ENCODE peak calls at places on chromosomes 7 and 10, in eight cellular contexts. N, O, L, Z, T, S, A and C are unnamed samples.

GRCh38 chr7:76047305-76047810 is 442 bp downstream of the STYXL1 start:
- DNase-seq in N (no peak), O (no peak), L (peak; percentile 42), Z (peak; percentile 31), T (no peak), S (peak; percentile 33), A (no peak), C (no peak)

GRCh38 chr7:127908430-127909258 is 122.6 kb downstream of the LRRC4 start:
- DNase-seq in N (no peak), O (no peak), L (no peak), Z (no peak), T (no peak), S (no peak), A (no peak), C (no peak)

GRCh38 chr10:124436191-124436638 is 13.6 kb downstream of the NKX1-2 start:
- DNase-seq in N (no peak), O (no peak), L (peak; percentile 8), Z (no peak), T (no peak), S (no peak), A (peak; percentile 47), C (no peak)

GRCh38 chr10:49140306-49141175 is 6.7 kb upstream of the FAM170B start:
- DNase-seq in N (no peak), O (no peak), L (no peak), Z (no peak), T (no peak), S (no peak), A (no peak), C (no peak)

GRCh38 chr10:110764793-110765512 is 106.8 kb upstream of the PDCD4 start:
- DNase-seq in N (no peak), O (no peak), L (no peak), Z (no peak), T (no peak), S (no peak), A (no peak), C (no peak)

GRCh38 chr10:67573484-67573883 is 122.5 kb downstream of the CTNNA3 start:
- DNase-seq in N (no peak), O (no peak), L (no peak), Z (no peak), T (no peak), S (no peak), A (no peak), C (no peak)

GRCh38 chr7:151566897-151567320 is 47.2 kb upstream of the RHEB start:
- DNase-seq in N (peak; percentile 52), O (no peak), L (no peak), Z (no peak), T (no peak), S (no peak), A (no peak), C (no peak)

GRCh38 chr7:46369933-46370654 is 449.0 kb upstream of the IGFBP3 start:
- DNase-seq in N (no peak), O (no peak), L (no peak), Z (no peak), T (no peak), S (peak; percentile 90), A (no peak), C (no peak)

GRCh38 chr10:125231116-125231812 is 70.9 kb upstream of the CTBP2 start:
- DNase-seq in N (peak; percentile 62), O (no peak), L (no peak), Z (no peak), T (no peak), S (no peak), A (no peak), C (no peak)

GRCh38 chr7:1078519-1078918 is 9.4 kb upstream of the GPER1 start:
- DNase-seq in N (no peak), O (no peak), L (no peak), Z (no peak), T (no peak), S (no peak), A (no peak), C (peak; percentile 65)

GRCh38 chr10:132296671-132297443 is 10.9 kb downstream of the STK32C start:
- DNase-seq in N (no peak), O (no peak), L (no peak), Z (no peak), T (no peak), S (no peak), A (no peak), C (peak; percentile 56)

GRCh38 chr10:4586756-4587155 is 239.3 kb upstream of the AKR1E2 start:
- DNase-seq in N (no peak), O (no peak), L (no peak), Z (no peak), T (no peak), S (no peak), A (no peak), C (no peak)

GRCh38 chr10:89062861-89063260 is 72.3 kb downstream of the FAS start:
- DNase-seq in N (no peak), O (no peak), L (no peak), Z (no peak), T (peak; percentile 39), S (peak; percentile 68), A (no peak), C (no peak)

GRCh38 chr7:121328508-121329459 is at the start of gene WNT16:
- DNase-seq in N (peak; percentile 90), O (peak; percentile 7), L (no peak), Z (no peak), T (no peak), S (no peak), A (no peak), C (no peak)

GRCh38 chr10:21293518-21294356 is 231.7 kb downstream of the SKIDA1 start:
- DNase-seq in N (no peak), O (no peak), L (no peak), Z (no peak), T (no peak), S (no peak), A (no peak), C (no peak)

GRCh38 chr10:24553051-24553612 is 170.6 kb downstream of the ARHGAP21 start:
- DNase-seq in N (no peak), O (no peak), L (no peak), Z (no peak), T (no peak), S (no peak), A (no peak), C (no peak)

GRCh38 chr10:9792181-9792580 is 1225.5 kb upstream of the CELF2 start:
- DNase-seq in N (no peak), O (no peak), L (no peak), Z (no peak), T (no peak), S (no peak), A (no peak), C (no peak)

GRCh38 chr10:26468291-26468690 is 30.1 kb downstream of the APBB1IP start:
- DNase-seq in N (no peak), O (no peak), L (no peak), Z (no peak), T (no peak), S (no peak), A (no peak), C (no peak)

GRCh38 chr10:73183882-73184281 is 16.0 kb downstream of the FAM149B1 start:
- DNase-seq in N (no peak), O (no peak), L (no peak), Z (no peak), T (no peak), S (peak; percentile 86), A (no peak), C (no peak)

GRCh38 chr7:84490661-84491060 is 296.1 kb upstream of the SEMA3A start:
- DNase-seq in N (peak; percentile 22), O (no peak), L (no peak), Z (no peak), T (no peak), S (no peak), A (no peak), C (no peak)

GRCh38 chr10:113534428-113534827 is 18.4 kb upstream of the HABP2 start:
- DNase-seq in N (no peak), O (no peak), L (no peak), Z (no peak), T (no peak), S (no peak), A (no peak), C (no peak)

GRCh38 chr10:52729259-52730104 is 43.1 kb downstream of the MBL2 start:
- DNase-seq in N (peak; percentile 45), O (peak; percentile 41), L (peak; percentile 34), Z (peak; percentile 6), T (no peak), S (peak; percentile 66), A (no peak), C (no peak)

GRCh38 chr7:11188529-11189310 is 215.0 kb downstream of the PHF14 start:
- DNase-seq in N (peak; percentile 64), O (no peak), L (no peak), Z (no peak), T (no peak), S (no peak), A (no peak), C (no peak)

GRCh38 chr10:80896076-80896475 is 358.4 kb downstream of the SH2D4B start:
- DNase-seq in N (no peak), O (no peak), L (no peak), Z (no peak), T (no peak), S (no peak), A (no peak), C (no peak)
- H3K4me1 ChIP-seq in N (peaks cover 55% of the 10 kb centered on the region), O (no peaks in the 10 kb centered on the region), L (no peaks in the 10 kb centered on the region), Z (no peaks in the 10 kb centered on the region), T (peaks cover 25% of the 10 kb centered on the region), S (no peaks in the 10 kb centered on the region), A (no peaks in the 10 kb centered on the region), C (peaks cover 5% of the 10 kb centered on the region)

GRCh38 chr7:40560672-40561071 is 425.9 kb downstream of the SUGCT start:
- DNase-seq in N (no peak), O (no peak), L (no peak), Z (no peak), T (no peak), S (no peak), A (no peak), C (no peak)
- TF ChIP-seq CTCF in N (no peak), O (no peak), L (no peak), Z (no peak), T (no peak), S (no peak), A (no peak), C (no peak)

GRCh38 chr10:11162828-11163599 is 145.3 kb downstream of the CELF2 start:
- DNase-seq in N (no peak), O (peak; percentile 69), L (peak; percentile 90), Z (peak; percentile 65), T (peak; percentile 39), S (no peak), A (peak; percentile 93), C (no peak)
- H3K4me3 ChIP-seq in N (no peak overlapping the region), O (no peak overlapping the region), L (peak overlapping the region; percentile 70), Z (no peak overlapping the region), T (no peak overlapping the region), S (no peak overlapping the region), A (peak overlapping the region; percentile 96), C (no peak overlapping the region)

DNA sequence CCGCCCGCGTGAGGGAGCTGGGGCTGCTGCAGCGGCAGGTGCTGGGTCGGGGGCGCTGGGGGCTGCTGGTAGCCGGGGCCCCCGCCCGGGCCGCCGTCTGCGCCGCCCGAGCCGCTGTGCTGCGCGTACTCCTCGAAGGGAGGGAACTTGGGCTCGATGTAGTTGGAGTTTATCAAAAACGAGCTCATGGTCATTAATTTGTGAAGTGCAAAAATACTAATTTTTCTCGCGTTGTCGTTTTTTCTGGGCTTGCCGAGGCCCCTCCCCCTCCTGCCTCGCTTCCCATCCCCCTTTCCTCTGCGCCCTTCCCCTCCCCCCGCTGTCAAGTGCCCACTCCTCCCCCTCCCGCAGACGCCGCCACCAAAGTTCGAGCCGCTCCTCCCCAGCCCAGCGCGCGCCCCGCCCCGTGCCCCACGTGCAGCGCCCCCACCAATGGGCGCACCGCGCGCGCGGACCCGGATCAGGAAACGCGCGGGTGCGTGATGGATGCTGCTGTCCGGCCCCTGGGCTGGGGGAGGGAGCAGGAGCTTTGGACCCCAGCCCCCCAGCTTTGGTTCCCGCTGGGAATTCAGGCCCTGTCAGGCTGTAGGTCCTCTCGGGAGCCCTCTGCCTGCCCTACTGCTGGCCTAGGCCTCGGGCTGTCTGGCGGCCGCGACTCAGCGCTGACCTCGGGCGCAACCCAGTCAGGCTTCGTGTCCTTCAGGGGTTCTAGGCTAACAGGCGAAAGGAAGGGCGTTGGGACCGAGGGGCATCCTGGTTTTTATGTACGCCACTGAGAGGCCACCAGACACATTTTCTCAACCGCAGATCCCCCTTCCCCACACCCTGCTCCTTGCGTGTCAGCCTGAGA is at the start of gene HOXA4:
- DNase-seq in N (peak; percentile 89), O (peak; percentile 49), L (peak; percentile 73), Z (peak; percentile 94), T (peak; percentile 88), S (peak; percentile 89), A (no peak), C (peak; percentile 98)
- H3K4me1 ChIP-seq in N (peaks cover 11% of the 10 kb centered on the region), O (no peaks in the 10 kb centered on the region), L (peaks cover 4% of the 10 kb centered on the region), Z (peaks cover 56% of the 10 kb centered on the region), T (no peaks in the 10 kb centered on the region), S (peaks cover 66% of the 10 kb centered on the region), A (no peaks in the 10 kb centered on the region), C (peaks cover 37% of the 10 kb centered on the region)